ENCODE peak calls at places on chromosomes 2 and 18, in five cellular contexts. R is A549, S is transverse colon, I is ovary, P is breast epithelium. H is an unnamed sample.

GRCh38 chr18:78898635-78899034 is 81.0 kb upstream of the SALL3 start:
- DNase-seq in P (no peak), R (no peak), I (no peak), S (no peak), H (no peak)

GRCh38 chr2:171923206-171923605 is 945 bp downstream of the HAT1 start:
- DNase-seq in P (no peak), I (peak; percentile 41), R (no peak), S (no peak), H (no peak)

GRCh38 chr2:207807516-207807915 is 37.8 kb upstream of the FZD5 start:
- DNase-seq in R (no peak), I (no peak), S (no peak), P (no peak), H (no peak)

GRCh38 chr18:69935319-69936190 is 12.1 kb downstream of the CD226 start:
- DNase-seq in I (no peak), P (no peak), R (no peak), S (peak; percentile 51), H (no peak)

GRCh38 chr18:12647773-12648172 is 10.1 kb downstream of the SPIRE1 start:
- DNase-seq in R (no peak), S (no peak), I (no peak), P (no peak), H (no peak)

GRCh38 chr18:47953471-47953931 is 23.0 kb upstream of the SMAD2 start:
- DNase-seq in R (no peak), P (no peak), S (peak; percentile 17), I (no peak), H (no peak)

GRCh38 chr2:162265666-162266467 is 22.6 kb upstream of the FAP start:
- DNase-seq in R (no peak), I (no peak), P (no peak), S (no peak), H (no peak)

GRCh38 chr2:64751286-64752260 is 97.9 kb upstream of the SERTAD2 start:
- DNase-seq in S (peak; percentile 76), R (peak; percentile 99), I (peak; percentile 99), P (no peak), H (peak; percentile 99)

GRCh38 chr18:3889803-3890202 is 439.8 kb downstream of the TGIF1 start:
- DNase-seq in S (no peak), R (no peak), P (no peak), I (peak; percentile 39), H (no peak)

GRCh38 chr2:177585234-177585863 is 192.8 kb downstream of the AGPS start:
- DNase-seq in P (no peak), S (no peak), R (no peak), I (no peak), H (no peak)

GRCh38 chr2:99825630-99826029 is 316.8 kb downstream of the AFF3 start:
- DNase-seq in R (no peak), I (no peak), P (no peak), S (no peak), H (no peak)

GRCh38 chr2:166333809-166334208 is 41.9 kb downstream of the SCN9A start:
- DNase-seq in R (no peak), I (no peak), P (no peak), S (no peak), H (no peak)

GRCh38 chr2:17660219-17660618 is 93.4 kb downstream of the SMC6 start:
- DNase-seq in R (no peak), P (no peak), I (no peak), S (no peak), H (no peak)

GRCh38 chr2:238097201-238097987 is 2.7 kb upstream of the ESPNL start:
- DNase-seq in I (no peak), S (no peak), P (no peak), R (no peak), H (no peak)

GRCh38 chr2:199988176-199988575 is 32.8 kb downstream of the MAIP1 start:
- DNase-seq in S (no peak), I (no peak), P (no peak), R (no peak), H (no peak)

GRCh38 chr2:207163053-207163814 is 2.5 kb downstream of the KLF7 start:
- DNase-seq in R (peak; percentile 51), P (no peak), I (no peak), S (peak; percentile 17), H (peak; percentile 64)

GRCh38 chr2:198127627-198128026 is 323.2 kb downstream of the PLCL1 start:
- DNase-seq in P (no peak), I (peak; percentile 40), S (peak; percentile 17), R (peak; percentile 12), H (peak; percentile 21)

GRCh38 chr2:235206399-235206798 is 254.6 kb downstream of the SH3BP4 start:
- DNase-seq in S (no peak), I (no peak), P (no peak), R (no peak), H (no peak)

GRCh38 chr2:70475266-70475665 is 78.4 kb downstream of the TGFA start:
- DNase-seq in I (no peak), P (no peak), R (no peak), S (no peak), H (no peak)

GRCh38 chr18:69897397-69898108 is 50.1 kb downstream of the CD226 start:
- DNase-seq in P (no peak), S (no peak), R (no peak), I (no peak), H (no peak)

GRCh38 chr2:166671235-166671634 is 177.2 kb upstream of the SCN7A start:
- DNase-seq in P (no peak), I (no peak), S (no peak), R (no peak), H (no peak)

GRCh38 chr2:161245237-161245505 is 63.1 kb upstream of the PSMD14 start:
- DNase-seq in I (no peak), S (no peak), P (no peak), R (no peak), H (no peak)
- H3K4me3 ChIP-seq in I (no peak overlapping the region), S (no peak overlapping the region), P (peak overlapping the region; percentile 63), R (peak overlapping the region; percentile 45), H (no peak overlapping the region)

GRCh38 chr2:24008672-24009366 is 1.1 kb upstream of the MFSD2B start:
- DNase-seq in S (no peak), I (no peak), R (peak; percentile 56), P (no peak), H (no peak)
- TF ChIP-seq POLR2A in S (no peak), I (no peak), R (no peak), P (no peak), H (no peak)

DNA sequence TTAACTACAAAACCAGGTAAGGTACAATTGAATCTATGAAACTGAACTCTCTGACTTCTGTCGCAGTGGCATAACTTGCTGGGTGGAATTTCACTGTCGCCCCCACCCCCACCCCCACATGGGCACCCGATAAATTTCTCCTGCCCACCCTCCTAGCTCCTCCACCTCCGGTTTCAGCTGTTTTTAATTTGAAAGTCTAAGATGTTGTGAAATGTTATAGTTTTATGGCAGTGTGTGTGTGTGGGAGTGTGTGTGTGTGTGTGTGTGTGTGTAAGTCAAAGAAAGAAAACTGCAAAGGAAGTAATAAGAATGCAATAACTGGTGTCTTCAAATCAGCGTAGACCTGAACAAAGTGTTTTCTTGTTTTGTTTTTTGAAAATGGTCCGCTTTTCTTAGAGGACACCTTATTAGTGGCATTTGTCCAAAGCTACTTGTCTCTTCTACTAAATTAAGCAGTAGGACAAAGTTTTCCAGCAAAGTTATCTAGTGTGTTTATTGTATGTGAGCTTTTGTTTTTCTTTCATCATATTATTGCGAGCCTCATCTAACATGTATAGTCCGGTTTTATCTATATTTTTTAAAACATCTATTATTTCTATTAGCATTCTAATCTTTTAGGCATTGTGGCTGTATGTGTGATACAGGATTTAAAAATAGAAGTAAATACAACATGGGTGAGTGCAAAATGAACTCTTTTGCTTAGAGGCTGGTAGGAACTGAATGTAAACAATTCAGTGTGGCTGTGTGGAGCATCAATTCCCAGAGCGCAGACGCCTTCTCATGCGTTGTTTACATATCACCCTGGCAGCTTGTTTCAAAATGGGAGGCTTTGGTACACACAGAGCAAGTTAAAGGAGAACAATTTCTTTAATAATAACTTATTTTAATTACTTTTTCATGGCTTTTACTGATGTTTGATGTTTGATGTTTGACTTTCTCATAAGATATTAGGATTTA is 610 bp downstream of the DTNA start:
- DNase-seq in P (no peak), S (no peak), R (no peak), I (no peak), H (peak; percentile 48)
- H3K4me3 ChIP-seq in P (peak overlapping the region; percentile 37), S (no peak overlapping the region), R (no peak overlapping the region), I (peak overlapping the region; percentile 15), H (peak overlapping the region; percentile 25)

DNA sequence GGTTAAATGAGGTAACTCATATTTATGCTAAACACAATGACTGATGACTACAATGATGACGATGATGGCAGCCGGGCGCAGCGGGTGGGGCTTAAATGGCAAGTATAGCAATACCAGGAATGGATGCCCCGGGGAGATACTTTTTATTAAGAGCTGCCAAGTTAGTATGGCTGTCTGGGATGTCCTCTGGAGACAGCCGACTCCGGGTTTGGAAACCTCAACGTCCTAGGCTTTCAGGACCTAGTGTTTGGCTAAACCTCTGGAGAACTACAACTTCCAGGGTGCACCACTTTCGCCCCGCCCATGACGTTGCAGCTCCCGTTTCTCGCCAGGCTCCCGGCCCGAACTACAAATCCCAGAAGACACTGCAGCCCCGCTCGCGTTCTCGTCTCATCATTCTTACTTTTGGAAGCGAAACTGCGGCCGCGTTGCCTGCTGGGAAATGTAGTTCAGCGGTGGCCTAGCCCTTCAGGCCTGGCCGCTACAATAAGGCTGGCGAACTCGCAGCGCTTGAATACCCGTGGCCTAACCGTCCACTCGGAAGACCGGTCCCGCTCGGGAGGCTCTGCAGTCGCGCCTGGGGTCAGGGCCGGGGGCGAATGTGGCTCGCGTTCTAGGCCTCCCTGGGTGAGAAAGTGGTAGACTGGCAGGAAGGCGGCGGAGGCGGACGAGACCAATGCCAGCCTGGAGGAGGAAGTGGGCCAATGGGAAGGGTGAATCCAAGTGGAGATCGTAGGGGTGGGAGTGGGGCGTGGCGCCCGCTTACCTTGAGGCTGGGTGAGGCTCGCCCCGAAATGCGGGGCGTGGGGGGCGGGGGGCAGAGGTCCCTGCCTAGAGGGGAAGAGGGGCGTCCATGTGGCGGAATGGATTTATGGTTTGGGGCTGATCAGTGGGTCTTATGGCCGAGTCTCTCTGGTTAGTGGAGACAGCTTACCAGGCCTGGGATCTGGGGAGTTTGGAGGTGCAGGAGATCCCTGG is at the start of gene SMARCAL1:
- DNase-seq in I (peak; percentile 100), R (peak; percentile 86), P (peak; percentile 99), S (peak; percentile 99), H (peak; percentile 99)
- TF ChIP-seq POLR2A in I (no peak), R (peak; percentile 52), P (peak; percentile 34), S (peak; percentile 47), H (peak; percentile 59)

GRCh38 chr2:44934521-44934961 is 7.0 kb upstream of the SIX3 start:
- DNase-seq in I (no peak), R (no peak), P (no peak), S (no peak), H (no peak)
- H3K4me3 ChIP-seq in I (no peak overlapping the region), R (no peak overlapping the region), P (peak overlapping the region; percentile 60), S (no peak overlapping the region), H (no peak overlapping the region)

DNA sequence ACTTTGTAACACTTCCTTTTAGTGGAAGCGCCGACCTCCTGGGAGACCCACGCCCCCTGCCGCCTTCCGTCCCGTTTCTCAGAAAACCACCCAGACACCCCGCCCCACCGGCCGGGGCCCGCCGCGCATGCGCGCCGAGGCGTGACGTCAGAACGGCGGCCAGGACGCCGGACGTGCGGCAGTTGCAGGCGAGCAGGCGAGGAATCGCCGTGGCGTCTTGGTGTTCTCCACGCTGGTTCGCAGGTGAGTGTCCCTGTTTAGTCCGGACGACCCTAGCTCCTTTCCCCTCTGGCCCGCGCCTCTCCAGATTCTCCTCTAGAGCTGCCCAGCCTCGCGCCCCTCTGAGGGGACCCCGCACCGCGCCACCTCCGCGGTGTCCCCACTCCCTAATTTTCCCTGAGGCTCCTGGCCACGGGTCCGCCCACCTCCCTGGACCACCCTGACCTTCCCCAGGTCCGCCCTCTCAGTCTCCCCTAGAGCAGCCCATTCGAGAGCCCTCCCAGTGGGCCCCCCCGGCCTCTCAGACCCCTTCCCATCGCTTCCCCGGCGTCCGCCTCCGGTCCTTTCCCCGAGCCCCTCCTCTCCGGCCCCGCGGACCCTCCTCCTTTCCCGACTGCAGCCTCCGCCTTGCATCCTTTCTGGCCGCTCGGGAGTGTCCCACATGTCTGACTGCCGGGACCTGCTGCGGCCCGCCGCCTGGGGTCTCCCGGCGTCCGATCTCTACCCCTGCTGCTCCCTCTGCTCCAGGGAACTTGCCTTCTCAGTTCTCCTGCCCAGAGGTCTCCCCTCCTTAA is at the start of gene PLEKHB2:
- DNase-seq in I (peak; percentile 95), S (peak; percentile 95), R (peak; percentile 80), P (peak; percentile 89), H (peak; percentile 94)
- TF ChIP-seq POLR2A in I (peak; percentile 83), S (peak; percentile 95), R (peak; percentile 99), P (peak; percentile 85), H (peak; percentile 88)